ENCODE peak calls at places on chromosome 16, in nine cellular contexts. One of them, this sample, is unnamed.

GRCh38 chr16:88376053-88376834 is 6.5 kb upstream of the ZNF469 start:
- DNase-seq in amygdala: no peak
- DNase-seq in stimulated activated CD4-positive, alpha-beta T cell treated with anti-CD3 and anti-CD28 coated beads, Interleukin-2, amount 100 ng/mL, for 48 hours: no peak
- DNase-seq in CD4-positive, CD25-positive, alpha-beta regulatory T cell: no peak
- DNase-seq in skeletal muscle cell: no peak
- DNase-seq in adrenal gland: no peak
- DNase-seq in NCI-H446: no peak
- DNase-seq in GM10248: no peak
- DNase-seq in mesothelial cell of epicardium: no peak
- DNase-seq in this sample: peak

GRCh38 chr16:74999208-74999682 is 421 bp downstream of the ZNRF1 start:
- DNase-seq in CD4-positive, CD25-positive, alpha-beta regulatory T cell: peak
- DNase-seq in amygdala: no peak
- DNase-seq in stimulated activated CD4-positive, alpha-beta T cell treated with anti-CD3 and anti-CD28 coated beads, Interleukin-2, amount 100 ng/mL, for 48 hours: no peak
- DNase-seq in mesothelial cell of epicardium: peak
- DNase-seq in NCI-H446: no peak
- DNase-seq in skeletal muscle cell: no peak
- DNase-seq in GM10248: peak
- DNase-seq in adrenal gland: no peak
- DNase-seq in this sample: no peak

GRCh38 chr16:79721186-79721745 is 120.7 kb upstream of the MAF start:
- DNase-seq in NCI-H446: no peak
- DNase-seq in mesothelial cell of epicardium: no peak
- DNase-seq in stimulated activated CD4-positive, alpha-beta T cell treated with anti-CD3 and anti-CD28 coated beads, Interleukin-2, amount 100 ng/mL, for 48 hours: no peak
- DNase-seq in amygdala: no peak
- DNase-seq in CD4-positive, CD25-positive, alpha-beta regulatory T cell: no peak
- DNase-seq in GM10248: no peak
- DNase-seq in skeletal muscle cell: no peak
- DNase-seq in adrenal gland: no peak
- DNase-seq in this sample: no peak

GRCh38 chr16:13519871-13520270 is 400.1 kb upstream of the ERCC4 start:
- DNase-seq in skeletal muscle cell: no peak
- DNase-seq in mesothelial cell of epicardium: no peak
- DNase-seq in NCI-H446: peak
- DNase-seq in CD4-positive, CD25-positive, alpha-beta regulatory T cell: no peak
- DNase-seq in adrenal gland: no peak
- DNase-seq in amygdala: no peak
- DNase-seq in GM10248: no peak
- DNase-seq in stimulated activated CD4-positive, alpha-beta T cell treated with anti-CD3 and anti-CD28 coated beads, Interleukin-2, amount 100 ng/mL, for 48 hours: no peak
- DNase-seq in this sample: no peak

GRCh38 chr16:59324462-59324861 is 590.3 kb upstream of the GOT2 start:
- DNase-seq in stimulated activated CD4-positive, alpha-beta T cell treated with anti-CD3 and anti-CD28 coated beads, Interleukin-2, amount 100 ng/mL, for 48 hours: no peak
- DNase-seq in NCI-H446: no peak
- DNase-seq in GM10248: no peak
- DNase-seq in CD4-positive, CD25-positive, alpha-beta regulatory T cell: no peak
- DNase-seq in skeletal muscle cell: no peak
- DNase-seq in adrenal gland: no peak
- DNase-seq in mesothelial cell of epicardium: no peak
- DNase-seq in amygdala: no peak
- DNase-seq in this sample: no peak

GRCh38 chr16:15874745-15875314 is 13.6 kb downstream of the CEP20 start:
- DNase-seq in stimulated activated CD4-positive, alpha-beta T cell treated with anti-CD3 and anti-CD28 coated beads, Interleukin-2, amount 100 ng/mL, for 48 hours: no peak
- DNase-seq in amygdala: no peak
- DNase-seq in NCI-H446: peak
- DNase-seq in mesothelial cell of epicardium: no peak
- DNase-seq in skeletal muscle cell: peak
- DNase-seq in GM10248: no peak
- DNase-seq in adrenal gland: peak
- DNase-seq in CD4-positive, CD25-positive, alpha-beta regulatory T cell: no peak
- DNase-seq in this sample: no peak

GRCh38 chr16:67210069-67210937 is 11.4 kb downstream of the ELMO3 start:
- DNase-seq in stimulated activated CD4-positive, alpha-beta T cell treated with anti-CD3 and anti-CD28 coated beads, Interleukin-2, amount 100 ng/mL, for 48 hours: no peak
- DNase-seq in skeletal muscle cell: no peak
- DNase-seq in GM10248: no peak
- DNase-seq in adrenal gland: no peak
- DNase-seq in mesothelial cell of epicardium: no peak
- DNase-seq in amygdala: no peak
- DNase-seq in CD4-positive, CD25-positive, alpha-beta regulatory T cell: no peak
- DNase-seq in NCI-H446: no peak
- DNase-seq in this sample: no peak

GRCh38 chr16:57509231-57509923 is 23.1 kb upstream of the DOK4 start:
- DNase-seq in adrenal gland: no peak
- DNase-seq in CD4-positive, CD25-positive, alpha-beta regulatory T cell: no peak
- DNase-seq in skeletal muscle cell: no peak
- DNase-seq in mesothelial cell of epicardium: no peak
- DNase-seq in NCI-H446: no peak
- DNase-seq in stimulated activated CD4-positive, alpha-beta T cell treated with anti-CD3 and anti-CD28 coated beads, Interleukin-2, amount 100 ng/mL, for 48 hours: no peak
- DNase-seq in amygdala: no peak
- DNase-seq in GM10248: no peak
- DNase-seq in this sample: no peak

GRCh38 chr16:31063843-31064611 is 10.0 kb downstream of the ZNF668 start:
- DNase-seq in GM10248: no peak
- DNase-seq in adrenal gland: no peak
- DNase-seq in CD4-positive, CD25-positive, alpha-beta regulatory T cell: no peak
- DNase-seq in stimulated activated CD4-positive, alpha-beta T cell treated with anti-CD3 and anti-CD28 coated beads, Interleukin-2, amount 100 ng/mL, for 48 hours: no peak
- DNase-seq in amygdala: no peak
- DNase-seq in mesothelial cell of epicardium: no peak
- DNase-seq in skeletal muscle cell: no peak
- DNase-seq in NCI-H446: no peak
- DNase-seq in this sample: no peak

GRCh38 chr16:27980076-27980775 is 83.3 kb downstream of the GSG1L start:
- DNase-seq in NCI-H446: peak
- DNase-seq in GM10248: no peak
- DNase-seq in adrenal gland: no peak
- DNase-seq in skeletal muscle cell: no peak
- DNase-seq in mesothelial cell of epicardium: no peak
- DNase-seq in CD4-positive, CD25-positive, alpha-beta regulatory T cell: no peak
- DNase-seq in stimulated activated CD4-positive, alpha-beta T cell treated with anti-CD3 and anti-CD28 coated beads, Interleukin-2, amount 100 ng/mL, for 48 hours: no peak
- DNase-seq in amygdala: no peak
- DNase-seq in this sample: no peak

GRCh38 chr16:76748698-76749097 is 442.3 kb upstream of the MON1B start:
- DNase-seq in NCI-H446: no peak
- DNase-seq in mesothelial cell of epicardium: no peak
- DNase-seq in stimulated activated CD4-positive, alpha-beta T cell treated with anti-CD3 and anti-CD28 coated beads, Interleukin-2, amount 100 ng/mL, for 48 hours: no peak
- DNase-seq in adrenal gland: no peak
- DNase-seq in amygdala: no peak
- DNase-seq in GM10248: no peak
- DNase-seq in CD4-positive, CD25-positive, alpha-beta regulatory T cell: no peak
- DNase-seq in skeletal muscle cell: no peak
- DNase-seq in this sample: no peak

GRCh38 chr16:69469807-69470561 is 45.6 kb downstream of the CYB5B start:
- DNase-seq in amygdala: no peak
- DNase-seq in skeletal muscle cell: no peak
- DNase-seq in stimulated activated CD4-positive, alpha-beta T cell treated with anti-CD3 and anti-CD28 coated beads, Interleukin-2, amount 100 ng/mL, for 48 hours: peak
- DNase-seq in CD4-positive, CD25-positive, alpha-beta regulatory T cell: no peak
- DNase-seq in mesothelial cell of epicardium: no peak
- DNase-seq in NCI-H446: no peak
- DNase-seq in GM10248: peak
- DNase-seq in adrenal gland: no peak
- DNase-seq in this sample: no peak

GRCh38 chr16:17369441-17369951 is 101.3 kb downstream of the XYLT1 start:
- DNase-seq in adrenal gland: peak
- DNase-seq in stimulated activated CD4-positive, alpha-beta T cell treated with anti-CD3 and anti-CD28 coated beads, Interleukin-2, amount 100 ng/mL, for 48 hours: peak
- DNase-seq in NCI-H446: no peak
- DNase-seq in GM10248: peak
- DNase-seq in amygdala: peak
- DNase-seq in CD4-positive, CD25-positive, alpha-beta regulatory T cell: peak
- DNase-seq in skeletal muscle cell: no peak
- DNase-seq in mesothelial cell of epicardium: no peak
- DNase-seq in this sample: peak

GRCh38 chr16:58026139-58026704 is 668 bp downstream of the MMP15 start:
- DNase-seq in mesothelial cell of epicardium: peak
- DNase-seq in GM10248: no peak
- DNase-seq in amygdala: no peak
- DNase-seq in stimulated activated CD4-positive, alpha-beta T cell treated with anti-CD3 and anti-CD28 coated beads, Interleukin-2, amount 100 ng/mL, for 48 hours: no peak
- DNase-seq in adrenal gland: peak
- DNase-seq in skeletal muscle cell: no peak
- DNase-seq in NCI-H446: peak
- DNase-seq in CD4-positive, CD25-positive, alpha-beta regulatory T cell: no peak
- DNase-seq in this sample: no peak

GRCh38 chr16:53506254-53506653 is 3.2 kb upstream of the AKTIP start:
- DNase-seq in GM10248: no peak
- DNase-seq in CD4-positive, CD25-positive, alpha-beta regulatory T cell: no peak
- DNase-seq in skeletal muscle cell: no peak
- DNase-seq in stimulated activated CD4-positive, alpha-beta T cell treated with anti-CD3 and anti-CD28 coated beads, Interleukin-2, amount 100 ng/mL, for 48 hours: no peak
- DNase-seq in mesothelial cell of epicardium: no peak
- DNase-seq in adrenal gland: no peak
- DNase-seq in NCI-H446: no peak
- DNase-seq in amygdala: no peak
- DNase-seq in this sample: no peak

GRCh38 chr16:27526169-27526568 is 23.5 kb downstream of the GTF3C1 start:
- DNase-seq in GM10248: no peak
- DNase-seq in stimulated activated CD4-positive, alpha-beta T cell treated with anti-CD3 and anti-CD28 coated beads, Interleukin-2, amount 100 ng/mL, for 48 hours: no peak
- DNase-seq in adrenal gland: peak
- DNase-seq in CD4-positive, CD25-positive, alpha-beta regulatory T cell: no peak
- DNase-seq in amygdala: no peak
- DNase-seq in NCI-H446: peak
- DNase-seq in skeletal muscle cell: no peak
- DNase-seq in mesothelial cell of epicardium: peak
- DNase-seq in this sample: no peak

GRCh38 chr16:22683730-22684280 is 130.2 kb upstream of the HS3ST2 start:
- DNase-seq in CD4-positive, CD25-positive, alpha-beta regulatory T cell: no peak
- DNase-seq in amygdala: no peak
- DNase-seq in GM10248: no peak
- DNase-seq in NCI-H446: no peak
- DNase-seq in mesothelial cell of epicardium: no peak
- DNase-seq in adrenal gland: no peak
- DNase-seq in skeletal muscle cell: no peak
- DNase-seq in stimulated activated CD4-positive, alpha-beta T cell treated with anti-CD3 and anti-CD28 coated beads, Interleukin-2, amount 100 ng/mL, for 48 hours: no peak
- DNase-seq in this sample: no peak

GRCh38 chr16:19578378-19578851 is 22.9 kb downstream of the VPS35L start:
- DNase-seq in mesothelial cell of epicardium: no peak
- DNase-seq in GM10248: no peak
- DNase-seq in NCI-H446: no peak
- DNase-seq in stimulated activated CD4-positive, alpha-beta T cell treated with anti-CD3 and anti-CD28 coated beads, Interleukin-2, amount 100 ng/mL, for 48 hours: no peak
- DNase-seq in amygdala: peak
- DNase-seq in adrenal gland: no peak
- DNase-seq in skeletal muscle cell: no peak
- DNase-seq in CD4-positive, CD25-positive, alpha-beta regulatory T cell: no peak
- DNase-seq in this sample: no peak

GRCh38 chr16:49967012-49967559 is 57.9 kb upstream of the CNEP1R1 start:
- DNase-seq in NCI-H446: no peak
- DNase-seq in skeletal muscle cell: no peak
- DNase-seq in CD4-positive, CD25-positive, alpha-beta regulatory T cell: no peak
- DNase-seq in GM10248: no peak
- DNase-seq in mesothelial cell of epicardium: no peak
- DNase-seq in adrenal gland: no peak
- DNase-seq in amygdala: no peak
- DNase-seq in stimulated activated CD4-positive, alpha-beta T cell treated with anti-CD3 and anti-CD28 coated beads, Interleukin-2, amount 100 ng/mL, for 48 hours: no peak
- DNase-seq in this sample: no peak

GRCh38 chr16:23359092-23359760 is 57.1 kb downstream of the SCNN1B start:
- DNase-seq in GM10248: no peak
- DNase-seq in NCI-H446: no peak
- DNase-seq in stimulated activated CD4-positive, alpha-beta T cell treated with anti-CD3 and anti-CD28 coated beads, Interleukin-2, amount 100 ng/mL, for 48 hours: no peak
- DNase-seq in CD4-positive, CD25-positive, alpha-beta regulatory T cell: no peak
- DNase-seq in amygdala: no peak
- DNase-seq in mesothelial cell of epicardium: no peak
- DNase-seq in skeletal muscle cell: no peak
- DNase-seq in adrenal gland: no peak
- DNase-seq in this sample: no peak

GRCh38 chr16:28317040-28317880 is 24.9 kb downstream of the SBK1 start:
- DNase-seq in mesothelial cell of epicardium: peak
- DNase-seq in NCI-H446: peak
- DNase-seq in GM10248: peak
- DNase-seq in stimulated activated CD4-positive, alpha-beta T cell treated with anti-CD3 and anti-CD28 coated beads, Interleukin-2, amount 100 ng/mL, for 48 hours: peak
- DNase-seq in CD4-positive, CD25-positive, alpha-beta regulatory T cell: peak
- DNase-seq in amygdala: no peak
- DNase-seq in adrenal gland: peak
- DNase-seq in skeletal muscle cell: no peak
- DNase-seq in this sample: peak

GRCh38 chr16:47142469-47143328 is 1.0 kb downstream of the NETO2 start:
- DNase-seq in skeletal muscle cell: no peak
- DNase-seq in GM10248: peak
- DNase-seq in mesothelial cell of epicardium: peak
- DNase-seq in amygdala: no peak
- DNase-seq in stimulated activated CD4-positive, alpha-beta T cell treated with anti-CD3 and anti-CD28 coated beads, Interleukin-2, amount 100 ng/mL, for 48 hours: no peak
- DNase-seq in adrenal gland: peak
- DNase-seq in CD4-positive, CD25-positive, alpha-beta regulatory T cell: peak
- DNase-seq in NCI-H446: peak
- DNase-seq in this sample: no peak

GRCh38 chr16:75097941-75098897 is 18.4 kb downstream of the LDHD start:
- DNase-seq in mesothelial cell of epicardium: no peak
- DNase-seq in skeletal muscle cell: no peak
- DNase-seq in amygdala: no peak
- DNase-seq in CD4-positive, CD25-positive, alpha-beta regulatory T cell: peak
- DNase-seq in NCI-H446: no peak
- DNase-seq in adrenal gland: peak
- DNase-seq in GM10248: peak
- DNase-seq in stimulated activated CD4-positive, alpha-beta T cell treated with anti-CD3 and anti-CD28 coated beads, Interleukin-2, amount 100 ng/mL, for 48 hours: peak
- DNase-seq in this sample: no peak

GRCh38 chr16:89142474-89143197 is 28.9 kb upstream of the CDH15 start:
- DNase-seq in adrenal gland: no peak
- DNase-seq in stimulated activated CD4-positive, alpha-beta T cell treated with anti-CD3 and anti-CD28 coated beads, Interleukin-2, amount 100 ng/mL, for 48 hours: no peak
- DNase-seq in CD4-positive, CD25-positive, alpha-beta regulatory T cell: no peak
- DNase-seq in GM10248: no peak
- DNase-seq in amygdala: no peak
- DNase-seq in skeletal muscle cell: no peak
- DNase-seq in NCI-H446: no peak
- DNase-seq in mesothelial cell of epicardium: no peak
- DNase-seq in this sample: peak

GRCh38 chr16:65117701-65118448 is 4.0 kb downstream of the CDH11 start:
- DNase-seq in amygdala: peak
- DNase-seq in adrenal gland: peak
- DNase-seq in NCI-H446: peak
- DNase-seq in CD4-positive, CD25-positive, alpha-beta regulatory T cell: no peak
- DNase-seq in GM10248: peak
- DNase-seq in mesothelial cell of epicardium: peak
- DNase-seq in stimulated activated CD4-positive, alpha-beta T cell treated with anti-CD3 and anti-CD28 coated beads, Interleukin-2, amount 100 ng/mL, for 48 hours: peak
- DNase-seq in skeletal muscle cell: peak
- DNase-seq in this sample: no peak

GRCh38 chr16:14301150-14302030 is 230.3 kb downstream of the MRTFB start:
- DNase-seq in adrenal gland: peak
- DNase-seq in NCI-H446: no peak
- DNase-seq in GM10248: no peak
- DNase-seq in amygdala: no peak
- DNase-seq in skeletal muscle cell: no peak
- DNase-seq in CD4-positive, CD25-positive, alpha-beta regulatory T cell: no peak
- DNase-seq in stimulated activated CD4-positive, alpha-beta T cell treated with anti-CD3 and anti-CD28 coated beads, Interleukin-2, amount 100 ng/mL, for 48 hours: no peak
- DNase-seq in mesothelial cell of epicardium: no peak
- DNase-seq in this sample: no peak

GRCh38 chr16:70750893-70751467 is 50.0 kb downstream of the VAC14 start:
- DNase-seq in adrenal gland: peak
- DNase-seq in amygdala: no peak
- DNase-seq in mesothelial cell of epicardium: no peak
- DNase-seq in NCI-H446: no peak
- DNase-seq in GM10248: no peak
- DNase-seq in skeletal muscle cell: peak
- DNase-seq in stimulated activated CD4-positive, alpha-beta T cell treated with anti-CD3 and anti-CD28 coated beads, Interleukin-2, amount 100 ng/mL, for 48 hours: no peak
- DNase-seq in CD4-positive, CD25-positive, alpha-beta regulatory T cell: no peak
- DNase-seq in this sample: no peak

GRCh38 chr16:12584488-12585233 is 219.0 kb downstream of the CPPED1 start:
- DNase-seq in stimulated activated CD4-positive, alpha-beta T cell treated with anti-CD3 and anti-CD28 coated beads, Interleukin-2, amount 100 ng/mL, for 48 hours: no peak
- DNase-seq in skeletal muscle cell: no peak
- DNase-seq in mesothelial cell of epicardium: no peak
- DNase-seq in amygdala: no peak
- DNase-seq in adrenal gland: no peak
- DNase-seq in GM10248: no peak
- DNase-seq in CD4-positive, CD25-positive, alpha-beta regulatory T cell: no peak
- DNase-seq in NCI-H446: no peak
- DNase-seq in this sample: no peak

GRCh38 chr16:82664181-82664580 is 37.4 kb downstream of the CDH13 start:
- DNase-seq in skeletal muscle cell: no peak
- DNase-seq in CD4-positive, CD25-positive, alpha-beta regulatory T cell: no peak
- DNase-seq in adrenal gland: no peak
- DNase-seq in stimulated activated CD4-positive, alpha-beta T cell treated with anti-CD3 and anti-CD28 coated beads, Interleukin-2, amount 100 ng/mL, for 48 hours: no peak
- DNase-seq in NCI-H446: no peak
- DNase-seq in amygdala: no peak
- DNase-seq in GM10248: no peak
- DNase-seq in mesothelial cell of epicardium: no peak
- DNase-seq in this sample: no peak

GRCh38 chr16:19173649-19174383 is 5.8 kb downstream of the SYT17 start:
- DNase-seq in GM10248: no peak
- DNase-seq in NCI-H446: no peak
- DNase-seq in stimulated activated CD4-positive, alpha-beta T cell treated with anti-CD3 and anti-CD28 coated beads, Interleukin-2, amount 100 ng/mL, for 48 hours: no peak
- DNase-seq in CD4-positive, CD25-positive, alpha-beta regulatory T cell: no peak
- DNase-seq in amygdala: peak
- DNase-seq in mesothelial cell of epicardium: no peak
- DNase-seq in skeletal muscle cell: no peak
- DNase-seq in adrenal gland: no peak
- DNase-seq in this sample: no peak

GRCh38 chr16:47731252-47731651 is 270.1 kb downstream of the PHKB start:
- DNase-seq in stimulated activated CD4-positive, alpha-beta T cell treated with anti-CD3 and anti-CD28 coated beads, Interleukin-2, amount 100 ng/mL, for 48 hours: no peak
- DNase-seq in skeletal muscle cell: peak
- DNase-seq in CD4-positive, CD25-positive, alpha-beta regulatory T cell: no peak
- DNase-seq in NCI-H446: no peak
- DNase-seq in amygdala: no peak
- DNase-seq in GM10248: no peak
- DNase-seq in mesothelial cell of epicardium: no peak
- DNase-seq in adrenal gland: peak
- DNase-seq in this sample: no peak